ENCODE peak calls at places on chromosomes 4 and X, in six cellular contexts. P is iris pigment epithelial cell; T is effector memory CD4-positive, alpha-beta T cell; J is natural killer cell treated with Interleukin-12 subunit alpha and Interleukin-12 subunit beta and Interleukin-15 and Interleukin-18, amount 100 ng/mL, for 72 hours; Q is neural progenitor cell; C is HS-5. N is an unnamed sample.

GRCh38 chr4:121096629-121097028 is 24.3 kb upstream of the NDNF start:
- DNase-seq in P (peak), T (no peak), J (no peak), Q (peak), C (no peak), N (peak)

GRCh38 chr4:166065324-166065723 is 192.3 kb downstream of the TLL1 start:
- DNase-seq in P (no peak), T (no peak), J (no peak), Q (no peak), C (no peak), N (no peak)

GRCh38 chr4:20724915-20725314 is 24.7 kb downstream of the PACRGL start:
- DNase-seq in P (no peak), T (no peak), J (no peak), Q (no peak), C (no peak), N (no peak)

GRCh38 chr4:145042601-145043000 is 55.4 kb downstream of the ANAPC10 start:
- DNase-seq in P (no peak), T (no peak), J (no peak), Q (peak), C (no peak), N (no peak)

GRCh38 chr4:56821394-56822263 is at the start of gene SPINK2:
- DNase-seq in P (no peak), T (peak), J (peak), Q (peak), C (no peak), N (no peak)

GRCh38 chrX:71927040-71927439 is 16.4 kb downstream of the NHSL2 start:
- DNase-seq in P (no peak), T (no peak), J (no peak), Q (no peak), C (no peak), N (no peak)

GRCh38 chr4:14749910-14750309 is 252.4 kb upstream of the CPEB2 start:
- DNase-seq in P (peak), T (no peak), J (no peak), Q (peak), C (no peak), N (peak)

GRCh38 chr4:108342325-108342986 is 173.7 kb upstream of the LEF1 start:
- DNase-seq in P (no peak), T (no peak), J (peak), Q (no peak), C (no peak), N (no peak)

GRCh38 chr4:4270529-4270928 is 19.4 kb downstream of the LYAR start:
- DNase-seq in P (peak), T (no peak), J (no peak), Q (no peak), C (no peak), N (no peak)

GRCh38 chr4:150447356-150447755 is 134.6 kb upstream of the MAB21L2 start:
- DNase-seq in P (no peak), T (no peak), J (no peak), Q (peak), C (no peak), N (no peak)

GRCh38 chr4:106565727-106566126 is 197.1 kb upstream of the GIMD1 start:
- DNase-seq in P (no peak), T (no peak), J (no peak), Q (no peak), C (no peak), N (no peak)

GRCh38 chr4:59057804-59058203 is 1947.6 kb upstream of the IGFBP7 start:
- DNase-seq in P (no peak), T (no peak), J (no peak), Q (no peak), C (no peak), N (no peak)

GRCh38 chrX:86133761-86134160 is 14.5 kb upstream of the DACH2 start:
- DNase-seq in P (peak), T (no peak), J (no peak), Q (no peak), C (no peak), N (peak)

GRCh38 chrX:150767475-150768131 is 74.4 kb downstream of the MTMR1 start:
- DNase-seq in P (peak), T (no peak), J (no peak), Q (no peak), C (peak), N (peak)

GRCh38 chr4:40918330-40918729 is 168.6 kb downstream of the NSUN7 start:
- DNase-seq in P (peak), T (no peak), J (no peak), Q (no peak), C (no peak), N (peak)

GRCh38 chr4:186537843-186538521 is 17.4 kb downstream of the MTNR1A start:
- DNase-seq in P (no peak), T (no peak), J (no peak), Q (no peak), C (no peak), N (no peak)

GRCh38 chr4:6497796-6498195 is 25.4 kb upstream of the PPP2R2C start:
- DNase-seq in P (no peak), T (no peak), J (no peak), Q (no peak), C (no peak), N (no peak)

GRCh38 chrX:104750146-104750699 is 184.2 kb downstream of the IL1RAPL2 start:
- DNase-seq in P (no peak), T (no peak), J (no peak), Q (no peak), C (no peak), N (no peak)

GRCh38 chr4:106380179-106380578 is 11.6 kb upstream of the GIMD1 start:
- DNase-seq in P (no peak), T (no peak), J (no peak), Q (no peak), C (no peak), N (no peak)

GRCh38 chr4:3311489-3312171 is 18.8 kb downstream of the RGS12 start:
- DNase-seq in P (no peak), T (no peak), J (no peak), Q (no peak), C (no peak), N (no peak)

GRCh38 chrX:100447563-100448397 is 37.7 kb upstream of the PCDH19 start:
- DNase-seq in P (peak), T (no peak), J (no peak), Q (peak), C (no peak), N (peak)

GRCh38 chrX:40166582-40166981 is 68.8 kb upstream of the BCOR start:
- DNase-seq in P (no peak), T (no peak), J (no peak), Q (no peak), C (no peak), N (no peak)

GRCh38 chr4:153538408-153539057 is 72.4 kb downstream of the TMEM131L start:
- DNase-seq in P (no peak), T (no peak), J (no peak), Q (no peak), C (no peak), N (peak)

GRCh38 chr4:114698256-114698655 is 99.6 kb downstream of the UGT8 start:
- DNase-seq in P (no peak), T (no peak), J (no peak), Q (no peak), C (no peak), N (no peak)

GRCh38 chr4:147984065-147984777 is 252.3 kb downstream of the ARHGAP10 start:
- DNase-seq in P (peak), T (no peak), J (no peak), Q (peak), C (no peak), N (peak)

GRCh38 chrX:112849010-112849409 is 8.4 kb upstream of the AMOT start:
- DNase-seq in P (no peak), T (no peak), J (no peak), Q (no peak), C (no peak), N (no peak)

GRCh38 chr4:76448211-76448610 is 13.2 kb downstream of the SHROOM3 start:
- DNase-seq in P (no peak), T (no peak), J (no peak), Q (no peak), C (no peak), N (no peak)

GRCh38 chrX:68648960-68649359 is 1.5 kb downstream of the STARD8 start:
- DNase-seq in P (no peak), T (no peak), J (no peak), Q (peak), C (no peak), N (no peak)

GRCh38 chr4:124940387-124940786 is 227.9 kb upstream of the ANKRD50 start:
- DNase-seq in P (peak), T (no peak), J (no peak), Q (no peak), C (peak), N (peak)

GRCh38 chr4:170990989-170991589 is 822.1 kb upstream of the GALNTL6 start:
- DNase-seq in P (peak), T (no peak), J (no peak), Q (peak), C (peak), N (no peak)

N was measured in fibroblast of villous mesenchyme.